ENCODE peak calls at places on chromosomes 3 and 15, in eight cellular contexts. G is stimulated activated CD4-positive, alpha-beta T cell treated with anti-CD3 and anti-CD28 coated beads, Interleukin-1b, Interleukin-23, amount 100 ng/mL, for 24 hours; D is kidney glomerular epithelial cell; E is left cardiac atrium; U is Right ventricle myocardium superior; X is activated CD8-positive, alpha-beta memory T cell treated with anti-CD3 and anti-CD28 coated beads, Interleukin-2, amount 50 U/mL, for 48 hours; Y is Ammon's horn; Z is progenitor cell of endocrine pancreas. S is an unnamed sample.

GRCh38 chr3:53180305-53181023 is 19.5 kb downstream of the PRKCD start:
- DNase-seq in E (no peak), G (no peak), D (no peak), U (no peak), Z (no peak), Y (peak; percentile 56), X (no peak), S (no peak)

GRCh38 chr3:138381950-138382715 is 33.8 kb downstream of the MRAS start:
- DNase-seq in Y (peak; percentile 83), X (no peak), G (no peak), U (peak; percentile 86), Z (no peak), D (peak; percentile 25), E (peak; percentile 78), S (peak; percentile 82)

GRCh38 chr3:35141406-35141805 is 497.9 kb upstream of the ARPP21 start:
- DNase-seq in Z (no peak), X (no peak), G (no peak), E (no peak), Y (no peak), U (no peak), D (no peak), S (no peak)

GRCh38 chr3:129211772-129212171 is 28.1 kb upstream of the CNBP start:
- DNase-seq in Z (no peak), G (no peak), D (peak; percentile 90), X (no peak), U (peak; percentile 83), E (peak; percentile 79), Y (no peak), S (peak; percentile 77)

GRCh38 chr3:24401811-24402185 is 92.9 kb downstream of the THRB start:
- DNase-seq in G (no peak), D (no peak), U (no peak), X (no peak), Y (no peak), E (no peak), Z (no peak), S (no peak)

GRCh38 chr3:45026957-45027356 is 854 bp downstream of the CLEC3B start:
- DNase-seq in Y (no peak), D (no peak), E (peak; percentile 88), X (no peak), G (no peak), U (peak; percentile 94), Z (no peak), S (peak; percentile 90)

GRCh38 chr15:32636908-32637567 is 4.5 kb upstream of the SCG5 start:
- DNase-seq in U (no peak), D (no peak), E (no peak), Z (no peak), X (no peak), Y (no peak), G (no peak), S (no peak)

GRCh38 chr3:33074217-33075067 is 22.5 kb downstream of the GLB1 start:
- DNase-seq in X (peak; percentile 76), U (peak; percentile 60), D (peak; percentile 61), Y (peak; percentile 87), Z (peak; percentile 46), E (peak; percentile 54), G (peak; percentile 58), S (peak; percentile 51)

GRCh38 chr3:167728176-167728575 is 6.5 kb downstream of the PDCD10 start:
- DNase-seq in U (no peak), E (no peak), X (no peak), G (no peak), D (no peak), Y (peak; percentile 25), Z (no peak), S (no peak)

GRCh38 chr3:45687828-45688193 is 1.4 kb upstream of the SACM1L start:
- DNase-seq in X (no peak), E (no peak), U (no peak), Z (no peak), Y (no peak), G (no peak), D (no peak), S (no peak)

GRCh38 chr15:63156086-63156707 is 1.1 kb downstream of the RPS27L start:
- DNase-seq in Y (no peak), U (no peak), X (no peak), D (no peak), Z (no peak), G (no peak), E (no peak), S (no peak)

GRCh38 chr15:63372018-63372705 is 9.5 kb downstream of the CA12 start:
- DNase-seq in G (no peak), Z (no peak), X (peak; percentile 63), U (peak; percentile 61), D (peak; percentile 88), Y (peak; percentile 50), E (peak; percentile 66), S (no peak)

GRCh38 chr15:48845123-48845522 is 32.8 kb upstream of the EID1 start:
- DNase-seq in Y (no peak), X (no peak), D (no peak), U (no peak), E (no peak), Z (no peak), G (no peak), S (no peak)

GRCh38 chr15:74835312-74835823 is 7.6 kb downstream of the ULK3 start:
- DNase-seq in U (peak; percentile 76), Y (peak; percentile 47), G (no peak), D (no peak), E (peak; percentile 63), Z (peak; percentile 69), X (peak; percentile 79), S (peak; percentile 76)

GRCh38 chr3:125062904-125063618 is 7.3 kb upstream of the HEG1 start:
- DNase-seq in X (no peak), Y (no peak), U (peak; percentile 61), G (no peak), Z (peak; percentile 24), E (peak; percentile 70), D (peak; percentile 100), S (peak; percentile 55)

GRCh38 chr15:91476861-91477260 is 376.6 kb upstream of the SLCO3A1 start:
- DNase-seq in Y (no peak), E (no peak), Z (no peak), U (no peak), G (no peak), D (no peak), X (no peak), S (no peak)

GRCh38 chr15:74432271-74432967 is 1.3 kb downstream of the SEMA7A start:
- DNase-seq in X (no peak), Y (no peak), U (no peak), D (no peak), G (no peak), Z (no peak), E (no peak), S (no peak)

GRCh38 chr3:184914628-184915027 is 102.7 kb downstream of the VPS8 start:
- DNase-seq in X (no peak), Y (no peak), Z (no peak), D (no peak), U (no peak), G (no peak), E (no peak), S (no peak)

GRCh38 chr15:47514251-47514652 is 203.1 kb upstream of the SEMA6D start:
- DNase-seq in G (no peak), D (no peak), Y (no peak), U (no peak), Z (no peak), X (no peak), E (no peak), S (no peak)

GRCh38 chr3:30941342-30941741 is 46.9 kb upstream of the GADL1 start:
- DNase-seq in U (no peak), G (no peak), E (no peak), Y (no peak), D (no peak), X (no peak), Z (no peak), S (no peak)

GRCh38 chr3:137970914-137971831 is 38.8 kb upstream of the CLDN18 start:
- DNase-seq in G (no peak), X (peak; percentile 82), U (peak; percentile 83), Y (peak; percentile 82), Z (peak; percentile 76), D (peak; percentile 52), E (peak; percentile 76), S (peak; percentile 85)

GRCh38 chr3:130687327-130687726 is 59.3 kb downstream of the PIK3R4 start:
- DNase-seq in Z (no peak), Y (no peak), X (no peak), D (no peak), G (no peak), U (no peak), E (no peak), S (no peak)

GRCh38 chr15:36879568-36880225 is 220.7 kb downstream of the MEIS2 start:
- DNase-seq in D (no peak), X (no peak), Y (no peak), E (no peak), G (no peak), Z (no peak), U (no peak), S (no peak)

GRCh38 chr15:65638107-65638506 is 16.4 kb downstream of the SLC24A1 start:
- DNase-seq in G (no peak), Z (no peak), Y (no peak), E (no peak), D (no peak), X (no peak), U (peak; percentile 44), S (no peak)

GRCh38 chr3:8239095-8239494 is 262.5 kb upstream of the LMCD1 start:
- DNase-seq in Y (no peak), X (no peak), U (no peak), Z (no peak), D (no peak), E (no peak), G (no peak), S (no peak)

GRCh38 chr15:89893027-89893426 is 767 bp downstream of the AP3S2 start:
- DNase-seq in Z (no peak), E (no peak), D (no peak), X (no peak), Y (no peak), G (no peak), U (no peak), S (no peak)